ENCODE peak calls at places on chromosomes 13 and 19, in eight cellular contexts. K is PC-3; X is astrocyte of the cerebellum; D is A673; O is SK-N-SH; F is cardiac fibroblast; G is CD8-positive, alpha-beta T cell; Z is suprapubic skin. I is an unnamed sample.

GRCh38 chr13:44429311-44429710 is 55.7 kb downstream of the SERP2 start:
- DNase-seq in D (no peak), F (no peak), X (no peak), O (no peak), Z (no peak), K (no peak), G (no peak), I (no peak)

GRCh38 chr13:49935171-49936084 is 712 bp downstream of the SPRYD7 start:
- DNase-seq in X (no peak), K (peak), G (peak), O (no peak), D (peak), F (peak), Z (no peak), I (no peak)

GRCh38 chr19:56252699-56253422 is 19.7 kb upstream of the EDDM13 start:
- DNase-seq in Z (peak), F (peak), O (peak), G (peak), K (peak), X (peak), D (peak), I (no peak)

GRCh38 chr13:67408823-67409222 is 178.7 kb upstream of the PCDH9 start:
- DNase-seq in K (no peak), G (no peak), F (peak), Z (no peak), D (no peak), X (no peak), O (no peak), I (peak)

GRCh38 chr13:33744589-33745369 is 73.2 kb upstream of the RFC3 start:
- DNase-seq in K (peak), X (no peak), D (peak), F (peak), O (no peak), G (no peak), Z (no peak), I (no peak)

GRCh38 chr13:110388141-110388943 is 81.3 kb downstream of the COL4A2 start:
- DNase-seq in F (peak), G (no peak), O (peak), Z (no peak), X (no peak), K (no peak), D (no peak), I (peak)

GRCh38 chr19:54667217-54667616 is 4.4 kb downstream of the LILRB4 start:
- DNase-seq in D (no peak), X (no peak), Z (no peak), F (no peak), K (no peak), G (no peak), O (no peak), I (no peak)

GRCh38 chr13:110340812-110341444 is 33.8 kb downstream of the COL4A2 start:
- DNase-seq in O (no peak), Z (peak), X (no peak), G (peak), F (peak), K (no peak), D (peak), I (peak)

GRCh38 chr13:81012031-81012430 is 671.1 kb upstream of the SPRY2 start:
- DNase-seq in F (no peak), G (no peak), O (no peak), D (no peak), K (no peak), Z (no peak), X (no peak), I (no peak)

GRCh38 chr19:3494051-3494450 is 6.4 kb downstream of the DOHH start:
- DNase-seq in K (no peak), X (no peak), Z (no peak), O (peak), G (no peak), F (no peak), D (no peak), I (no peak)

GRCh38 chr19:10863107-10863700 is 8.1 kb upstream of the CARM1 start:
- DNase-seq in K (peak), D (no peak), Z (no peak), F (peak), X (peak), O (no peak), G (no peak), I (no peak)

GRCh38 chr13:50130686-50131051 is 115.4 kb downstream of the KCNRG start:
- DNase-seq in K (peak), O (peak), F (peak), Z (no peak), X (no peak), G (peak), D (no peak), I (peak)

GRCh38 chr13:32272021-32272695 is 43.0 kb downstream of the ZAR1L start:
- DNase-seq in D (no peak), F (peak), Z (no peak), X (no peak), K (no peak), G (no peak), O (no peak), I (no peak)

GRCh38 chr13:20197361-20197834 is 4.7 kb upstream of the GJB2 start:
- DNase-seq in K (peak), Z (no peak), D (peak), G (peak), X (peak), O (peak), F (peak), I (peak)

GRCh38 chr19:50777830-50778303 is 7.6 kb downstream of the GPR32 start:
- DNase-seq in O (peak), X (peak), F (peak), Z (no peak), D (peak), K (no peak), G (no peak), I (no peak)

GRCh38 chr13:111961236-111961635 is 105.7 kb upstream of the SOX1 start:
- DNase-seq in O (no peak), X (no peak), Z (no peak), G (no peak), D (no peak), K (no peak), F (no peak), I (no peak)

GRCh38 chr19:18294467-18294864 is 13.0 kb upstream of the JUND start:
- DNase-seq in O (peak), G (peak), D (no peak), F (no peak), Z (peak), K (peak), X (no peak), I (no peak)

GRCh38 chr19:852136-853013 is at the start of gene ELANE:
- DNase-seq in Z (no peak), F (no peak), G (no peak), X (no peak), O (no peak), K (no peak), D (no peak), I (no peak)

GRCh38 chr13:50809133-50810090 is 34.1 kb downstream of the DLEU7 start:
- DNase-seq in K (no peak), O (no peak), X (no peak), D (no peak), F (no peak), G (no peak), Z (no peak), I (peak)

GRCh38 chr13:48431431-48431830 is 18.5 kb upstream of the LPAR6 start:
- DNase-seq in K (no peak), F (no peak), D (no peak), O (no peak), Z (no peak), G (no peak), X (peak), I (no peak)

GRCh38 chr13:33649212-33649917 is 168.6 kb upstream of the RFC3 start:
- DNase-seq in Z (no peak), K (peak), G (no peak), X (no peak), D (no peak), O (no peak), F (peak), I (no peak)

GRCh38 chr13:95438297-95438696 is 114.2 kb upstream of the CLDN10 start:
- DNase-seq in Z (no peak), O (peak), K (no peak), G (no peak), X (no peak), F (peak), D (no peak), I (no peak)

GRCh38 chr13:104314926-104315535 is 1248.8 kb upstream of the SLC10A2 start:
- DNase-seq in D (no peak), K (peak), X (no peak), Z (no peak), F (no peak), G (no peak), O (no peak), I (no peak)

GRCh38 chr19:13002389-13002898 is 7.2 kb downstream of the NFIX start:
- DNase-seq in Z (peak), O (peak), G (no peak), K (no peak), F (no peak), X (no peak), D (no peak), I (no peak)

GRCh38 chr13:74103970-74104555 is 30.1 kb downstream of the KLF12 start:
- DNase-seq in Z (no peak), X (no peak), D (no peak), F (no peak), G (no peak), O (no peak), K (no peak), I (no peak)

GRCh38 chr19:10808937-10809655 is 26.9 kb downstream of the TMED1 start:
- DNase-seq in X (peak), O (no peak), G (peak), K (peak), Z (no peak), D (no peak), F (peak), I (peak)

GRCh38 chr13:19596960-19597361 is 35.6 kb upstream of the TPTE2 start:
- DNase-seq in Z (no peak), O (no peak), X (no peak), F (no peak), G (no peak), D (no peak), K (peak), I (no peak)

GRCh38 chr19:46766569-46767317 is 20.5 kb upstream of the STRN4 start:
- DNase-seq in D (peak), K (peak), G (peak), F (no peak), O (peak), Z (no peak), X (no peak), I (no peak)

GRCh38 chr13:33634526-33635111 is 183.3 kb upstream of the RFC3 start:
- DNase-seq in X (no peak), D (no peak), K (no peak), G (no peak), O (no peak), Z (no peak), F (peak), I (no peak)

GRCh38 chr19:30374791-30375650 is 2.8 kb downstream of the ZNF536 start:
- DNase-seq in X (no peak), O (peak), F (no peak), G (no peak), D (peak), Z (no peak), K (no peak), I (no peak)

GRCh38 chr19:30369833-30370232 is 2.4 kb upstream of the ZNF536 start:
- DNase-seq in X (no peak), F (no peak), G (no peak), K (no peak), O (no peak), D (no peak), Z (no peak), I (no peak)

GRCh38 chr19:30373593-30373992 is 1.4 kb downstream of the ZNF536 start:
- DNase-seq in K (no peak), F (no peak), X (no peak), Z (no peak), D (no peak), G (no peak), O (no peak), I (no peak)

GRCh38 chr19:30371157-30371845 is 883 bp upstream of the ZNF536 start:
- DNase-seq in X (no peak), Z (no peak), K (no peak), G (no peak), F (no peak), D (no peak), O (peak), I (no peak)

GRCh38 chr19:30371960-30372824 is at the start of gene ZNF536:
- DNase-seq in G (no peak), K (no peak), F (no peak), X (no peak), D (no peak), Z (no peak), O (no peak), I (no peak)
- H3K4me3 ChIP-seq in G (no peak), K (no peak), F (no peak), X (no peak), D (no peak), Z (no peak), O (no peak), I (no peak)

GRCh38 chr19:34359954-34360315 is 5.1 kb upstream of the GPI start:
- DNase-seq in O (no peak), D (no peak), F (no peak), X (no peak), K (no peak), Z (no peak), G (no peak), I (no peak)
- H3K4me3 ChIP-seq in O (peak), D (peak), F (peak), X (peak), K (peak), Z (peak), G (peak), I (peak)

GRCh38 chr13:99989376-99990044 is 7.9 kb downstream of the ZIC2 start:
- DNase-seq in Z (no peak), K (no peak), F (no peak), X (no peak), D (peak), O (peak), G (no peak), I (no peak)
- H3K4me3 ChIP-seq in Z (no peak), K (no peak), F (no peak), X (peak), D (peak), O (no peak), G (no peak), I (no peak)

GRCh38 chr19:14772467-14772866 is 5.9 kb downstream of the ADGRE2 start:
- DNase-seq in G (no peak), Z (no peak), D (no peak), O (no peak), F (no peak), X (no peak), K (no peak), I (no peak)
- H3K4me3 ChIP-seq in G (no peak), Z (no peak), D (no peak), O (no peak), F (no peak), X (no peak), K (no peak), I (no peak)

DNA sequence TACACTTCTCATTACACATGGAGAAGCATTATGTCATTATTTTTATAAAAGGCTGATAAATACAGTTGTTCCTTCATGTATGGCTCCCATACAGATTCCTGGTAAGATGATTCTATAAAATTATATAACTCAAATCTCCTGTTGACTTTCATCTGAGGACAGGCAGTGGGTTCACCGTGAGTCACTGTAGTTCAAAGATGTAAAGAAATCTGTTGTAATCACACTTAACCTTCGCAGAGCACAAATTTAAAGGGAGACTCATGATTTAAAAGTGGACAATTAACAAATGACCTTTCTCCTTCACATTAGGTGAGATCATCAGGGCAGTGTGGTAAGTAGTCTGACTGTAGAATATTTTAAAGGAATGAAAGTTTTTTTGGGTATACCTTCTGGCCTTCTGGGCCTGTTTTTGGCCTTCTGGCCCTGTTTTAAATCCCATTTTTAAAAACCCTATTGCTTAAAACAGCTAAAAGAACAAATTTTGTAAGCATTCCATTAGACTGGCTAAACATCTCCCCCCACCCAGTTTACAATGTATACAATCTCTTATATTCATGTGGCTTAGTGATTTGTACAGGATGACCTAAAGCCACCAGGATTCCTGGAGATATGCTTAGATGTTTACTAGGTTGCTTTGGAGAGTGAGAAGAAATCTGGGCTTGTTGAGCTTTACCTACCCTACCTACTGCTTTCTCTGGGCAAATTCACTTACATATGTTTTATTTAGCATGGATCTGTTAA is 171.2 kb downstream of the ITGBL1 start:
- DNase-seq in Z (no peak), G (no peak), K (peak), F (no peak), O (no peak), X (no peak), D (peak), I (no peak)
- H3K4me3 ChIP-seq in Z (no peak), G (peak), K (peak), F (no peak), O (no peak), X (no peak), D (no peak), I (no peak)

DNA sequence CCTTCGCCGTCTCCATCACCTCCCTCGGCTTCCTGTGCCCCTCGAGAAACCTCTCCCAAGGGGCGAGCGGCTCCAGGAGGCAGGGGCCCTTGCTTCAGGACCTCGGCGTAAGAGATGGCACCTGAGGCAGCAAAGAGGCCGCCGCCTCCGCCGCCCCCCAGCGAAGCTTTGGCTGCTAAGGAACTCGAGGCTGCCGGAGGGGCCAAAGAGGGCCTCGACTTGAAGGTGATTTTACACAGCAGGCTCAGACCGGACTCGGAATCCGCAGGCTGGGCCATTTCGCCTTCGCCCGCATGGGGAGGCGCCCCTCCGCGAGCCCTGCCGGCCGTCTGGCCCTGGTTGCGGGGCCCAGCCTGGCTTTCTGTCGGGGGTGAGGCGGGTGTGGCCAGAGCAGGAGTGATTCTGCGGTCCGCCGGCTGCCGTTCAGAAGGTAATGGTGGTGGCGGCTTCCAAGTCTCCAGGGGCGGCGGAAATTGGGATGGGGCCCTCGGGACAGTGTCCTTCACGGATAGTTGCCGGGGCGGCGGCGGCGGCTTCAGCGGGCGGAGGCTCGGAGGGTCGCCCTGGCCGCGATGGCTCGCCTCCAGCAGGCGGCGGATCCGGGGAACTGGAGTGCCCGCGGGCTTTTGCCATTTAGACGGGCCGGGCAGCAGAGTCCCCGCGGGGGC is 1.4 kb downstream of the GGN start:
- DNase-seq in F (no peak), O (no peak), D (no peak), K (no peak), Z (peak), X (no peak), G (no peak), I (no peak)
- H3K4me3 ChIP-seq in F (no peak), O (peak), D (no peak), K (no peak), Z (peak), X (no peak), G (no peak), I (no peak)

GRCh38 chr19:53333466-53334449 is at the start of gene ZNF845:
- DNase-seq in X (peak), F (peak), O (peak), D (peak), G (peak), K (peak), Z (peak), I (peak)

GRCh38 chr19:53333071-53333465 is 481 bp upstream of the ZNF845 start:
- DNase-seq in G (peak), O (peak), Z (peak), K (no peak), D (no peak), F (no peak), X (peak), I (peak)

GRCh38 chr19:53332484-53332883 is 1.1 kb upstream of the ZNF845 start:
- DNase-seq in Z (no peak), F (no peak), D (no peak), X (no peak), O (no peak), K (no peak), G (no peak), I (no peak)

DNA sequence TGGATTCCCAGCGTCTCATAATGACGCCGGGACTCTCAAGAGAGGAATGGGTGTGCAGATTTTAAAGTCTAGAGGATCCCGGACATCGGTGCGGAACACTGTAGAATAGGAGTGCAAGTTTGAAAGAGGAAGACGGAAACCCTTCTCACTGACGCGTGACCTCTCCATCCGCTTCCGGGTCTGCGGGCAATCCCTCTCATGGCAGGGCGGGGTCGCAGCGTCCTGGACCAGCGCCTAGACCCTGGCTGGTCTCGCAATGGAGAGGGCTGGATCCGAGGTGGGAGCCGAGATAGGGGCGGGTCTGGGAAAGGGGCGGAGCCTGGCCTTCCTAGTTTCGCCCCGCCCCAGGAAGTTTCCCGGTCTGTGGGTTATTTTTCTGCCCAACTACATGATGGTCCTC is 4.6 kb upstream of the ZNF845 start:
- DNase-seq in G (no peak), X (no peak), O (peak), F (peak), D (no peak), K (no peak), Z (no peak), I (no peak)
- H3K4me3 ChIP-seq in G (peak), X (no peak), O (no peak), F (no peak), D (no peak), K (no peak), Z (no peak), I (no peak)

GRCh38 chr19:2056810-2057192 is 5.8 kb upstream of the MKNK2 start:
- DNase-seq in O (no peak), K (no peak), X (no peak), Z (peak), F (no peak), D (no peak), G (no peak), I (no peak)

GRCh38 chr19:2053601-2054389 is 2.8 kb upstream of the MKNK2 start:
- DNase-seq in F (peak), K (no peak), Z (peak), O (no peak), G (no peak), D (no peak), X (no peak), I (no peak)

GRCh38 chr19:2054763-2055162 is 3.7 kb upstream of the MKNK2 start:
- DNase-seq in K (no peak), G (no peak), F (no peak), Z (peak), O (no peak), X (no peak), D (no peak), I (no peak)

GRCh38 chr19:2057484-2058469 is 6.7 kb upstream of the MKNK2 start:
- DNase-seq in G (no peak), O (no peak), F (no peak), X (no peak), K (no peak), D (no peak), Z (peak), I (no peak)

GRCh38 chr19:2055871-2056809 is 5.1 kb upstream of the MKNK2 start:
- DNase-seq in X (no peak), K (peak), Z (peak), G (no peak), O (peak), D (peak), F (peak), I (no peak)
- H3K4me3 ChIP-seq in X (no peak), K (peak), Z (peak), G (no peak), O (no peak), D (no peak), F (no peak), I (no peak)

GRCh38 chr19:19379527-19379926 is 25.9 kb upstream of the GATAD2A start:
- DNase-seq in D (no peak), Z (no peak), G (no peak), X (no peak), K (no peak), O (no peak), F (no peak), I (no peak)
- H3K4me3 ChIP-seq in D (no peak), Z (no peak), G (no peak), X (no peak), K (no peak), O (no peak), F (no peak), I (no peak)

GRCh38 chr19:42386974-42387707 is 3.0 kb downstream of the CNFN start:
- DNase-seq in X (no peak), G (peak), O (peak), Z (peak), K (peak), F (peak), D (peak), I (no peak)
- H3K4me3 ChIP-seq in X (peak), G (peak), O (peak), Z (peak), K (peak), F (peak), D (peak), I (peak)